ENCODE peak calls at places on chromosome 18, in six cellular contexts. G is neural progenitor cell; A is ureter; R is lung microvascular endothelial cell; L is stimulated activated CD8-positive, alpha-beta memory T cell treated with anti-CD3 and anti-CD28 coated beads, Interleukin-7, amount 100 ng/mL, for 1 hour; T is cardiac fibroblast. B is an unnamed sample.

GRCh38 chr18:75198046-75198445 is 10.9 kb downstream of the PTGR3 start:
- DNase-seq in A (no peak), T (peak), L (no peak), R (no peak), G (no peak), B (no peak)

GRCh38 chr18:2526320-2526719 is 45.0 kb downstream of the METTL4 start:
- DNase-seq in G (no peak), A (no peak), R (no peak), T (no peak), L (no peak), B (no peak)

GRCh38 chr18:73409242-73409641 is 541.5 kb upstream of the NETO1 start:
- DNase-seq in R (peak), L (no peak), A (no peak), G (no peak), T (peak), B (no peak)

GRCh38 chr18:8839285-8839684 is 133.9 kb downstream of the MTCL1 start:
- DNase-seq in G (no peak), R (no peak), A (no peak), T (peak), L (no peak), B (no peak)

GRCh38 chr18:3117493-3118192 is 102.1 kb downstream of the MYOM1 start:
- DNase-seq in G (no peak), L (no peak), T (no peak), A (no peak), R (no peak), B (no peak)

GRCh38 chr18:59697236-59697932 is at the start of gene CCBE1:
- DNase-seq in A (peak), L (no peak), T (peak), R (peak), G (peak), B (no peak)

GRCh38 chr18:48318481-48318880 is 90.7 kb downstream of the ZBTB7C start:
- DNase-seq in R (no peak), T (no peak), L (no peak), G (no peak), A (no peak), B (no peak)

GRCh38 chr18:57210101-57210661 is 63.3 kb downstream of the BOD1L2 start:
- DNase-seq in L (no peak), T (peak), G (peak), R (peak), A (peak), B (no peak)